ENCODE peak calls at places on chromosomes 2 and 18, in four cellular contexts. W, F, A and R are unnamed samples.

GRCh38 chr2:121363632-121364420 is 78.8 kb upstream of the TFCP2L1 start:
- DNase-seq in W (no peak), F (peak), A (no peak), R (no peak)

GRCh38 chr2:172560721-172561120 is 4.8 kb downstream of the PDK1 start:
- DNase-seq in W (no peak), F (peak), A (no peak), R (no peak)

GRCh38 chr2:232983669-232983991 is 29.4 kb downstream of the NGEF start:
- DNase-seq in W (no peak), F (no peak), A (no peak), R (no peak)

GRCh38 chr2:129605654-129606053 is 373.8 kb upstream of the RAB6C start:
- DNase-seq in W (no peak), F (no peak), A (no peak), R (no peak)

GRCh38 chr2:86487062-86487461 is 45.9 kb downstream of the KDM3A start:
- DNase-seq in W (no peak), F (no peak), A (no peak), R (no peak)

GRCh38 chr2:49262815-49263560 is 108.7 kb upstream of the FSHR start:
- DNase-seq in W (peak), F (no peak), A (no peak), R (no peak)

GRCh38 chr2:217938038-217938437 is 64.8 kb downstream of the TNS1 start:
- DNase-seq in W (no peak), F (no peak), A (no peak), R (no peak)

GRCh38 chr2:32289165-32290054 is 11.7 kb downstream of the YIPF4 start:
- DNase-seq in W (no peak), F (peak), A (no peak), R (no peak)

GRCh38 chr2:7744827-7745226 is 827.6 kb downstream of the RNF144A start:
- DNase-seq in W (no peak), F (peak), A (no peak), R (no peak)

GRCh38 chr18:2518473-2518872 is 52.8 kb downstream of the METTL4 start:
- DNase-seq in W (peak), F (no peak), A (no peak), R (no peak)

GRCh38 chr2:241507430-241508239 is 749 bp downstream of the STK25 start:
- DNase-seq in W (peak), F (peak), A (peak), R (peak)

GRCh38 chr2:216004408-216005283 is 8.7 kb downstream of the MREG start:
- DNase-seq in W (no peak), F (no peak), A (no peak), R (no peak)

GRCh38 chr2:235165136-235165535 is 213.3 kb downstream of the SH3BP4 start:
- DNase-seq in W (no peak), F (no peak), A (no peak), R (no peak)

GRCh38 chr2:85867121-85867520 is 21.7 kb downstream of the ST3GAL5 start:
- DNase-seq in W (no peak), F (no peak), A (no peak), R (no peak)

GRCh38 chr2:84906900-84907714 is 1.7 kb downstream of the TMSB10 start:
- DNase-seq in W (peak), F (peak), A (no peak), R (peak)

GRCh38 chr2:102094917-102095316 is 47.6 kb upstream of the IL1R1 start:
- DNase-seq in W (peak), F (peak), A (no peak), R (no peak)

GRCh38 chr2:118539290-118539689 is 308.2 kb downstream of the EN1 start:
- DNase-seq in W (peak), F (peak), A (peak), R (peak)

DNA sequence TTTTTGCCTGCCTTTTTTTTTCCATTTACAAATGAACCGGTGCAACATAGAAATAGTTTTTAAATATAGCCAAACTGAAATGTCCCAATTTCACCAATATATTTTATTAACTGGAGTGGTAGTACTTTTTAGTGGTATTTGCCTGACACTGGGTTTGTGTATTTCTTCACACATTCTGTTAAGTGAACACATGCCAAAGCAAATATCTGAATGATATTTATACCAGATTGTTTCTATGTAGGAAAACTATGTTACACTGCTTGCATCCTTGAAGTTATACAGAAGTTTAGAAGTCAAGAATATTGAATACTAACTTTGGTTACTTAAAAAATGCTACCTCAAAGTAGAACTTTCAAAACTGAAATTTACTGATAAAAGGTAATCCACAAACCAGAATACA is 19.4 kb upstream of the ITPRID2 start:
- DNase-seq in W (no peak), F (no peak), A (no peak), R (no peak)
- H3K56ac ChIP-seq in W (no peak), F (no peak), A (no peak), R (no peak)

GRCh38 chr18:26652501-26652900 is 104.1 kb upstream of the KCTD1 start:
- DNase-seq in W (no peak), F (no peak), A (no peak), R (no peak)
- H3K56ac ChIP-seq in W (no peak), F (no peak), A (no peak), R (no peak)

GRCh38 chr2:20672191-20672951 is 5.4 kb downstream of the GDF7 start:
- DNase-seq in W (peak), F (no peak), A (peak), R (peak)
- H3K56ac ChIP-seq in W (peak), F (no peak), A (no peak), R (no peak)

GRCh38 chr18:32358529-32358928 is 112.2 kb downstream of the GAREM1 start:
- DNase-seq in W (peak), F (no peak), A (no peak), R (no peak)
- H3K56ac ChIP-seq in W (no peak), F (no peak), A (no peak), R (no peak)